ENCODE peak calls at places on chromosome 16, in six cellular contexts. W is activated T-cell treated with anti-CD3 and anti-CD28 coated beads for 1 hour, V is ureter, T is heart right ventricle, E is fibroblast of lung, O is progenitor cell of endocrine pancreas. H is an unnamed sample.

GRCh38 chr16:48011466-48011865 is 144.3 kb downstream of the ABCC12 start:
- DNase-seq in W (no peak), E (no peak), V (no peak), O (no peak), T (no peak), H (no peak)

GRCh38 chr16:6643083-6643686 is 689.5 kb upstream of the RBFOX1 start:
- DNase-seq in T (no peak), E (peak), O (peak), W (peak), V (peak), H (peak)

GRCh38 chr16:65758620-65759019 is 607.9 kb upstream of the CDH5 start:
- DNase-seq in W (no peak), V (no peak), E (no peak), T (no peak), O (no peak), H (no peak)

GRCh38 chr16:68194263-68194662 is 41.7 kb downstream of the ESRP2 start:
- DNase-seq in V (no peak), W (no peak), T (no peak), O (no peak), E (no peak), H (no peak)

GRCh38 chr16:70512456-70512855 is 10.9 kb downstream of the COG4 start:
- DNase-seq in T (no peak), V (no peak), W (no peak), O (no peak), E (no peak), H (no peak)

GRCh38 chr16:87835882-87836331 is 33.4 kb downstream of the SLC7A5 start:
- DNase-seq in T (peak), O (no peak), E (no peak), W (no peak), V (no peak), H (no peak)

GRCh38 chr16:2776500-2777139 is 460 bp downstream of the ELOB start:
- DNase-seq in E (no peak), W (no peak), V (no peak), O (no peak), T (peak), H (no peak)

GRCh38 chr16:87358696-87359095 is 24.9 kb downstream of the FBXO31 start:
- DNase-seq in O (no peak), T (no peak), E (no peak), W (no peak), V (no peak), H (no peak)

GRCh38 chr16:23788653-23789052 is 33.8 kb downstream of the CHP2 start:
- DNase-seq in E (no peak), V (no peak), T (no peak), O (no peak), W (no peak), H (no peak)

GRCh38 chr16:74608381-74608780 is 1.5 kb upstream of the GLG1 start:
- DNase-seq in O (no peak), T (no peak), W (no peak), E (no peak), V (no peak), H (no peak)

GRCh38 chr16:27310576-27311448 is 3.0 kb upstream of the IL4R start:
- DNase-seq in T (no peak), V (no peak), O (no peak), E (no peak), W (no peak), H (no peak)

H was measured in colonic mucosa.